ENCODE peak calls at places on chromosomes 3 and 15, in six cellular contexts. X, O, J, H, K and A are unnamed samples.
A peak's percentile ranks its signal among the peaks of the same experiment; 100 is the strongest.

GRCh38 chr3:43637702-43638101 is 15.9 kb upstream of the ANO10 start:
- DNase-seq in X (no peak), K (no peak), H (peak; percentile 30), J (no peak), O (no peak), A (no peak)

GRCh38 chr3:101533603-101533968 is 20.6 kb upstream of the SENP7 start:
- DNase-seq in K (no peak), X (no peak), O (no peak), J (no peak), H (no peak), A (no peak)

GRCh38 chr15:71639531-71639930 is 170.8 kb upstream of the NR2E3 start:
- DNase-seq in X (no peak), O (no peak), J (no peak), K (no peak), H (no peak), A (no peak)

GRCh38 chr3:44076221-44076829 is 165.4 kb upstream of the TOPAZ1 start:
- DNase-seq in O (no peak), H (no peak), J (no peak), X (no peak), K (no peak), A (no peak)

GRCh38 chr3:19046440-19046839 is 101.9 kb upstream of the KCNH8 start:
- DNase-seq in H (no peak), O (no peak), K (no peak), J (no peak), X (no peak), A (peak; percentile 1)

GRCh38 chr3:30112904-30113484 is 493.4 kb upstream of the TGFBR2 start:
- DNase-seq in X (peak; percentile 58), J (no peak), K (no peak), O (peak; percentile 6), H (peak; percentile 76), A (peak; percentile 71)

GRCh38 chr3:14862303-14862660 is 43.5 kb downstream of the FGD5 start:
- DNase-seq in O (no peak), K (no peak), X (no peak), H (no peak), J (no peak), A (no peak)

GRCh38 chr3:126683506-126683905 is 20.5 kb upstream of the CHCHD6 start:
- DNase-seq in K (no peak), H (no peak), J (no peak), O (no peak), X (no peak), A (no peak)

GRCh38 chr3:157058392-157059071 is 101.4 kb downstream of the CCNL1 start:
- DNase-seq in K (no peak), X (no peak), J (no peak), H (no peak), O (no peak), A (no peak)

GRCh38 chr3:157063926-157064325 is 96.0 kb downstream of the CCNL1 start:
- DNase-seq in J (no peak), H (no peak), O (no peak), X (no peak), K (no peak), A (no peak)

GRCh38 chr3:157059181-157059580 is 100.8 kb downstream of the CCNL1 start:
- DNase-seq in K (no peak), X (no peak), O (no peak), J (no peak), H (no peak), A (no peak)

GRCh38 chr3:157059661-157060060 is 100.3 kb downstream of the CCNL1 start:
- DNase-seq in J (no peak), K (peak; percentile 42), X (no peak), O (no peak), H (no peak), A (no peak)

GRCh38 chr3:157061271-157061670 is 98.7 kb downstream of the CCNL1 start:
- DNase-seq in X (no peak), H (no peak), K (no peak), J (no peak), O (no peak), A (no peak)
- TF ChIP-seq MAX in X (no peak), H (no peak), K (no peak), J (no peak), O (no peak), A (no peak)

GRCh38 chr15:73869216-73869995 is 4.0 kb upstream of the TBC1D21 start:
- DNase-seq in J (no peak), K (no peak), H (no peak), X (no peak), O (no peak), A (no peak)

GRCh38 chr15:73872370-73872769 is 994 bp upstream of the TBC1D21 start:
- DNase-seq in H (no peak), K (no peak), O (no peak), X (no peak), J (no peak), A (no peak)

GRCh38 chr15:73873456-73873855 is at the start of gene TBC1D21:
- DNase-seq in J (no peak), K (no peak), H (no peak), X (no peak), O (no peak), A (no peak)

GRCh38 chr15:73867956-73868355 is 5.4 kb upstream of the TBC1D21 start:
- DNase-seq in K (no peak), H (no peak), J (no peak), X (no peak), O (no peak), A (no peak)

DNA sequence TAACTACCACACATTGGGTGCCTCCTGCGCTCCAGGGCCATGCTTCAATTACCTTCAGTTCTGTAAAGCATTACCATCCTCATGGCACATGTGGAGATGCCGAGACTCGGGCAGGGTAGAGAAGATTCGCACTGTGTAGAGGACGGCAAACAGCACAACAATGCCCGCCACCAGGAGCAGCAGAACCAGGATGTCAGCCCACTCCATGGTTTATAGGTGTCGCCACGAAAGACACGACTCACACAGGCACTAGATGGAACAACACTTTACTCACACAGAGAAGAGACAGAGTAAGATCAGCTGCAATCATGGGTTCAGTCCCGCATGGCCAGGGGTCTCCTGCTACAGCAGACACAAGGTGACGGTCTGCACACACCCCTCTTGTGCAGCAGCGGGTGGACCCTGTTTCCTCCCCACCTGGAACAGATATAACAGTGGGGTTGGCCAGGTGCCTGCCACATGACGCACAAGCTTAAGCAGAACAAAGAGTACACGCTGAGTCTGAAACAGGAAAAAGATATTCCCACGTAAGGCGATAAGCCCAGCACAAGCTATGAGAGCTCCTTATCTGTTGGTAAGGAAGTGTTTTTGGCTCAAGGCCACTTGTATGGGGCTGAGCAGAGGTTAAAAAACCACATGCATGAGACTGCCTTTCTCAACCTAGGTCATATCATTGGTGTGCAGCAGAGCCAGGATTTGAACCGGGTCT is 2.5 kb upstream of the TBC1D21 start:
- DNase-seq in O (no peak), K (no peak), J (no peak), X (no peak), H (peak; percentile 68), A (no peak)
- TF ChIP-seq MYC in O (no peak), K (no peak), J (no peak), X (no peak), H (no peak), A (no peak)

DNA sequence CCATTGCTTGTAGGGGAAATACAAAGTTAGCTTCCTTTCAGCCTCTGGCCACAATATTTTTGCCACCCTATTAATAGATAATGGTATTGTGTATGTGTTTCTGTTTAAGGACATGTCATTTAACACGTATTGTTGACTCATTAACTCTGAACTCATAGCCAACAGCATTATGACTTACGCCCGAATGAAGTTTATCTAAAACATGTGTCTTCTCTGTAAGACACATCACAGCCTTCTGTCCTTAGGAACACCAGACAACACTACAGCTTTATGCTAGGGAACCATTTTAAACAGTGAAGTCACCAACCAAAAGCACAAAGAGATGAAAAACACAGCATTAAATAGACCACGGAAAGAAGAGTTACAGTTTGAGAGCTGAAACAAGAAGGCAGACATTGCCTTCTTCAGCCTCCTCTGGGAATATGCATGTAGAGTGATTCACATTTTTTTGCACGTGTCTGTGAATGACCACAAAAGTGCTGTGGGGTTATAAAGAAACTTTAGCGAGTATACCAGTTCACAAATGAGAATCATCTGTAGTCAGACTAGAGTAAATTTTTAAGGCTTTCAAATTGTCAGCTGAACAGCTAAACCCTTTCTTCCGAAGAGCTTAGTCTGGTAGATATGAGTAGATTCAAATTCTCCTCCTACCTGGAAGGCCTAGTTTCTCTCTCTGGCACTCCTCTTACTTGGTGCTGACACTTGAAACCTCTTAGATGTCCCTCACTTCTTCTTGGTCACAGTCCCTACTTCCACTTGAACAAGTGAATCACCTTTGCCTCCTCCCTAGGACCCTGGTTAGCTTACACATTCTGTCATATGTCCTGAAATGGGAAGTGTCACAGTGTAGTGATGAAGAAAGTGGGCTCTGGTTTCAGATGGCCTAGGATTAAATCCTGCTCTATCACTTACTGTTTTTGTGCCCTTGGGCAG is 32.2 kb downstream of the MCTP2 start:
- DNase-seq in H (no peak), O (no peak), X (no peak), K (peak; percentile 73), J (no peak), A (peak; percentile 72)
- TF ChIP-seq POLR2A in H (no peak), O (no peak), X (no peak), K (no peak), J (no peak), A (no peak)

GRCh38 chr3:171915275-171915674 is 72.1 kb downstream of the TMEM212 start:
- DNase-seq in O (no peak), K (no peak), H (no peak), J (no peak), X (no peak), A (no peak)
- TF ChIP-seq MAX in O (no peak), K (no peak), H (no peak), J (no peak), X (no peak), A (no peak)

GRCh38 chr3:99960941-99961340 is 143.3 kb downstream of the CMSS1 start:
- DNase-seq in K (no peak), O (no peak), X (no peak), J (no peak), H (peak; percentile 16), A (no peak)
- TF ChIP-seq MYC in K (no peak), O (no peak), X (no peak), J (no peak), H (no peak), A (no peak)